ENCODE peak calls at places on chromosomes 3 and 15, in five cellular contexts. B is iPS-NIHi11, X is cerebellar cortex, U is AG04449, T is nucleus accumbens. E is an unnamed sample.

GRCh38 chr3:69012111-69012835 is 1.2 kb downstream of the EOGT start:
- DNase-seq in B (peak), X (peak), U (no peak), T (peak), E (no peak)

GRCh38 chr3:167740961-167741587 is 5.6 kb downstream of the SERPINI1 start:
- DNase-seq in B (peak), X (peak), U (no peak), T (peak), E (peak)

GRCh38 chr3:101158374-101158773 is 162.0 kb downstream of the IMPG2 start:
- DNase-seq in B (no peak), X (no peak), U (no peak), T (no peak), E (no peak)

GRCh38 chr3:68936855-68937254 is 4.5 kb upstream of the TAFA4 start:
- DNase-seq in B (no peak), X (no peak), U (no peak), T (no peak), E (no peak)

GRCh38 chr15:74873756-74874424 is 725 bp upstream of the SCAMP2 start:
- DNase-seq in B (no peak), X (no peak), U (no peak), T (no peak), E (no peak)

GRCh38 chr3:140223631-140224030 is 288.6 kb downstream of the CLSTN2 start:
- DNase-seq in B (no peak), X (no peak), U (no peak), T (no peak), E (no peak)

GRCh38 chr3:171077261-171077660 is 50.7 kb upstream of the SLC2A2 start:
- DNase-seq in B (no peak), X (no peak), U (no peak), T (no peak), E (no peak)

GRCh38 chr3:69105320-69105719 is 17.1 kb downstream of the LMOD3 start:
- DNase-seq in B (no peak), X (no peak), U (no peak), T (no peak), E (no peak)

GRCh38 chr3:119660474-119661150 is at the start of gene POPDC2:
- DNase-seq in B (no peak), X (peak), U (no peak), T (no peak), E (no peak)

GRCh38 chr15:81301815-81302399 is 22.0 kb downstream of the STARD5 start:
- DNase-seq in B (no peak), X (no peak), U (no peak), T (peak), E (peak)

GRCh38 chr3:100368421-100368820 is 32.5 kb downstream of the TOMM70 start:
- DNase-seq in B (no peak), X (no peak), U (no peak), T (no peak), E (no peak)

GRCh38 chr3:129577356-129577755 is 29.1 kb downstream of the PLXND1 start:
- DNase-seq in B (no peak), X (no peak), U (no peak), T (no peak), E (no peak)

GRCh38 chr3:49500408-49501257 is 30.6 kb downstream of the DAG1 start:
- DNase-seq in B (no peak), X (no peak), U (peak), T (peak), E (no peak)

GRCh38 chr3:139670196-139670595 is 7.6 kb downstream of the NMNAT3 start:
- DNase-seq in B (no peak), X (no peak), U (no peak), T (no peak), E (no peak)

GRCh38 chr3:124217542-124217941 is 225.6 kb upstream of the ROPN1 start:
- DNase-seq in B (peak), X (peak), U (peak), T (peak), E (no peak)

GRCh38 chr3:58680896-58681525 is 14.4 kb upstream of the FAM3D start:
- DNase-seq in B (no peak), X (no peak), U (no peak), T (no peak), E (no peak)

GRCh38 chr15:75532413-75533250 is 46.5 kb downstream of the PTPN9 start:
- DNase-seq in B (peak), X (peak), U (no peak), T (no peak), E (peak)

GRCh38 chr3:137420198-137420995 is 343.7 kb upstream of the SOX14 start:
- DNase-seq in B (no peak), X (no peak), U (no peak), T (no peak), E (no peak)

GRCh38 chr3:50238549-50239026 is 2.6 kb downstream of the GNAI2 start:
- DNase-seq in B (no peak), X (peak), U (no peak), T (peak), E (peak)

GRCh38 chr15:66758844-66759243 is 56.8 kb downstream of the SMAD6 start:
- DNase-seq in B (no peak), X (no peak), U (no peak), T (no peak), E (no peak)

GRCh38 chr3:159252274-159252673 is 450.4 kb downstream of the MFSD1 start:
- DNase-seq in B (no peak), X (no peak), U (peak), T (no peak), E (no peak)

GRCh38 chr15:94607176-94607654 is 375.9 kb downstream of the MCTP2 start:
- DNase-seq in B (no peak), X (no peak), U (no peak), T (peak), E (peak)

GRCh38 chr3:72105306-72105705 is 320.4 kb upstream of the PROK2 start:
- DNase-seq in B (no peak), X (no peak), U (no peak), T (peak), E (no peak)

GRCh38 chr3:112767177-112767576 is 79.5 kb downstream of the CD200R1L start:
- DNase-seq in B (no peak), X (no peak), U (no peak), T (no peak), E (peak)

GRCh38 chr3:25831578-25831977 is 41.7 kb downstream of the OXSM start:
- DNase-seq in B (peak), X (peak), U (no peak), T (no peak), E (no peak)

GRCh38 chr3:99895706-99896441 is 78.2 kb downstream of the CMSS1 start:
- DNase-seq in B (no peak), X (no peak), U (peak), T (no peak), E (no peak)

GRCh38 chr3:187019542-187020072 is 89.3 kb downstream of the ST6GAL1 start:
- DNase-seq in B (no peak), X (no peak), U (no peak), T (no peak), E (no peak)

GRCh38 chr3:72338942-72339749 is 509.1 kb downstream of the SHQ1 start:
- DNase-seq in B (peak), X (no peak), U (peak), T (peak), E (peak)

GRCh38 chr15:101258238-101259144 is 6.6 kb upstream of the CHSY1 start:
- DNase-seq in B (peak), X (peak), U (no peak), T (peak), E (peak)

GRCh38 chr3:8301977-8302589 is 199.5 kb upstream of the LMCD1 start:
- DNase-seq in B (peak), X (peak), U (peak), T (peak), E (peak)

GRCh38 chr15:65362491-65362890 is 15.3 kb downstream of the IGDCC3 start:
- DNase-seq in B (no peak), X (no peak), U (no peak), T (no peak), E (no peak)

GRCh38 chr3:196138927-196139680 is 57.2 kb upstream of the TFRC start:
- DNase-seq in B (no peak), X (no peak), U (no peak), T (no peak), E (no peak)

GRCh38 chr15:101376615-101377395 is 81.8 kb upstream of the SNRPA1 start:
- DNase-seq in B (no peak), X (no peak), U (no peak), T (no peak), E (no peak)

GRCh38 chr3:182668541-182668940 is 124.8 kb upstream of the ATP11B start:
- DNase-seq in B (no peak), X (no peak), U (no peak), T (no peak), E (no peak)

GRCh38 chr15:62118446-62118964 is 46.6 kb downstream of the C2CD4B start:
- DNase-seq in B (no peak), X (no peak), U (no peak), T (no peak), E (no peak)

GRCh38 chr3:106048946-106049481 is 180.2 kb upstream of the CBLB start:
- DNase-seq in B (no peak), X (no peak), U (no peak), T (no peak), E (no peak)

GRCh38 chr15:62524848-62525247 is 359.8 kb upstream of the C2CD4B start:
- DNase-seq in B (no peak), X (no peak), U (no peak), T (no peak), E (no peak)

GRCh38 chr3:161558256-161558655 is 61.6 kb downstream of the OTOL1 start:
- DNase-seq in B (no peak), X (peak), U (no peak), T (no peak), E (no peak)

GRCh38 chr3:173826416-173826815 is 428.9 kb downstream of the NLGN1 start:
- DNase-seq in B (no peak), X (no peak), U (no peak), T (no peak), E (no peak)

E was measured in pons.